ENCODE peak calls at places on chromosomes 1 and 21, in nine cellular contexts. One of them, this sample, is unnamed.

GRCh38 chr1:232766224-232766890 is 38.9 kb upstream of the MAP10 start:
- DNase-seq in upper lobe of right lung: no peak
- DNase-seq in tibial artery: no peak
- DNase-seq in astrocyte of the spinal cord: peak
- DNase-seq in CD8-positive, alpha-beta T cell: no peak
- DNase-seq in astrocyte of the cerebellum: no peak
- DNase-seq in bronchial epithelial cell: no peak
- DNase-seq in tibial nerve: no peak
- DNase-seq in IMR-90: no peak
- DNase-seq in this sample: no peak

GRCh38 chr1:37719572-37720195 is 27.4 kb downstream of the CDCA8 start:
- DNase-seq in bronchial epithelial cell: no peak
- DNase-seq in tibial artery: no peak
- DNase-seq in tibial nerve: no peak
- DNase-seq in IMR-90: peak
- DNase-seq in CD8-positive, alpha-beta T cell: no peak
- DNase-seq in upper lobe of right lung: no peak
- DNase-seq in astrocyte of the spinal cord: no peak
- DNase-seq in astrocyte of the cerebellum: no peak
- DNase-seq in this sample: no peak

GRCh38 chr1:43427524-43427923 is 26.2 kb downstream of the HYI start:
- DNase-seq in tibial artery: no peak
- DNase-seq in astrocyte of the cerebellum: no peak
- DNase-seq in upper lobe of right lung: peak
- DNase-seq in bronchial epithelial cell: no peak
- DNase-seq in CD8-positive, alpha-beta T cell: no peak
- DNase-seq in tibial nerve: no peak
- DNase-seq in astrocyte of the spinal cord: no peak
- DNase-seq in IMR-90: no peak
- DNase-seq in this sample: peak

GRCh38 chr21:33644383-33645074 is 2.2 kb downstream of the ITSN1 start:
- DNase-seq in upper lobe of right lung: no peak
- DNase-seq in astrocyte of the spinal cord: peak
- DNase-seq in tibial artery: no peak
- DNase-seq in tibial nerve: no peak
- DNase-seq in astrocyte of the cerebellum: no peak
- DNase-seq in bronchial epithelial cell: peak
- DNase-seq in CD8-positive, alpha-beta T cell: no peak
- DNase-seq in IMR-90: peak
- DNase-seq in this sample: no peak

GRCh38 chr1:184574588-184574987 is 180.1 kb downstream of the EDEM3 start:
- DNase-seq in bronchial epithelial cell: no peak
- DNase-seq in astrocyte of the cerebellum: no peak
- DNase-seq in tibial nerve: no peak
- DNase-seq in astrocyte of the spinal cord: no peak
- DNase-seq in upper lobe of right lung: no peak
- DNase-seq in CD8-positive, alpha-beta T cell: no peak
- DNase-seq in tibial artery: no peak
- DNase-seq in IMR-90: no peak
- DNase-seq in this sample: no peak

GRCh38 chr1:225987491-225988316 is 11.4 kb downstream of the SDE2 start:
- DNase-seq in IMR-90: peak
- DNase-seq in tibial nerve: no peak
- DNase-seq in bronchial epithelial cell: peak
- DNase-seq in CD8-positive, alpha-beta T cell: no peak
- DNase-seq in upper lobe of right lung: no peak
- DNase-seq in astrocyte of the cerebellum: peak
- DNase-seq in tibial artery: no peak
- DNase-seq in astrocyte of the spinal cord: peak
- DNase-seq in this sample: no peak

GRCh38 chr1:40630488-40631223 is 34.8 kb downstream of the RIMS3 start:
- DNase-seq in astrocyte of the cerebellum: no peak
- DNase-seq in IMR-90: peak
- DNase-seq in bronchial epithelial cell: peak
- DNase-seq in CD8-positive, alpha-beta T cell: no peak
- DNase-seq in astrocyte of the spinal cord: peak
- DNase-seq in tibial nerve: no peak
- DNase-seq in upper lobe of right lung: peak
- DNase-seq in tibial artery: no peak
- DNase-seq in this sample: no peak

GRCh38 chr1:68104155-68104554 is 53.7 kb upstream of the DIRAS3 start:
- DNase-seq in astrocyte of the cerebellum: peak
- DNase-seq in astrocyte of the spinal cord: peak
- DNase-seq in CD8-positive, alpha-beta T cell: no peak
- DNase-seq in bronchial epithelial cell: no peak
- DNase-seq in tibial nerve: no peak
- DNase-seq in tibial artery: no peak
- DNase-seq in IMR-90: peak
- DNase-seq in upper lobe of right lung: no peak
- DNase-seq in this sample: no peak

GRCh38 chr1:41882068-41882477 is 36.6 kb downstream of the HIVEP3 start:
- DNase-seq in astrocyte of the cerebellum: no peak
- DNase-seq in bronchial epithelial cell: no peak
- DNase-seq in tibial nerve: no peak
- DNase-seq in CD8-positive, alpha-beta T cell: no peak
- DNase-seq in astrocyte of the spinal cord: no peak
- DNase-seq in IMR-90: no peak
- DNase-seq in tibial artery: no peak
- DNase-seq in upper lobe of right lung: no peak
- DNase-seq in this sample: peak

GRCh38 chr1:89692601-89693503 is 59.9 kb downstream of the LRRC8C start:
- DNase-seq in astrocyte of the spinal cord: no peak
- DNase-seq in upper lobe of right lung: no peak
- DNase-seq in bronchial epithelial cell: peak
- DNase-seq in tibial artery: no peak
- DNase-seq in IMR-90: peak
- DNase-seq in tibial nerve: no peak
- DNase-seq in CD8-positive, alpha-beta T cell: no peak
- DNase-seq in astrocyte of the cerebellum: no peak
- DNase-seq in this sample: no peak

GRCh38 chr21:14876464-14876863 is 188.3 kb downstream of the NRIP1 start:
- DNase-seq in upper lobe of right lung: no peak
- DNase-seq in IMR-90: no peak
- DNase-seq in tibial nerve: no peak
- DNase-seq in bronchial epithelial cell: no peak
- DNase-seq in CD8-positive, alpha-beta T cell: no peak
- DNase-seq in astrocyte of the spinal cord: no peak
- DNase-seq in astrocyte of the cerebellum: no peak
- DNase-seq in tibial artery: no peak
- DNase-seq in this sample: no peak

GRCh38 chr1:36776256-36776655 is 258.1 kb downstream of the GRIK3 start:
- DNase-seq in tibial nerve: no peak
- DNase-seq in astrocyte of the cerebellum: no peak
- DNase-seq in upper lobe of right lung: no peak
- DNase-seq in bronchial epithelial cell: no peak
- DNase-seq in astrocyte of the spinal cord: no peak
- DNase-seq in CD8-positive, alpha-beta T cell: no peak
- DNase-seq in IMR-90: no peak
- DNase-seq in tibial artery: no peak
- DNase-seq in this sample: no peak

GRCh38 chr1:223670458-223671159 is 5.1 kb upstream of the CAPN8 start:
- DNase-seq in IMR-90: peak
- DNase-seq in tibial nerve: no peak
- DNase-seq in astrocyte of the spinal cord: peak
- DNase-seq in astrocyte of the cerebellum: no peak
- DNase-seq in tibial artery: no peak
- DNase-seq in upper lobe of right lung: no peak
- DNase-seq in bronchial epithelial cell: peak
- DNase-seq in CD8-positive, alpha-beta T cell: no peak
- DNase-seq in this sample: peak

GRCh38 chr1:161510477-161510876 is 5.2 kb downstream of the FCGR2A start:
- DNase-seq in CD8-positive, alpha-beta T cell: no peak
- DNase-seq in tibial artery: no peak
- DNase-seq in astrocyte of the cerebellum: no peak
- DNase-seq in astrocyte of the spinal cord: no peak
- DNase-seq in upper lobe of right lung: no peak
- DNase-seq in IMR-90: no peak
- DNase-seq in tibial nerve: no peak
- DNase-seq in bronchial epithelial cell: no peak
- DNase-seq in this sample: no peak

GRCh38 chr1:112594208-112594876 is 24.6 kb downstream of the ST7L start:
- DNase-seq in bronchial epithelial cell: no peak
- DNase-seq in tibial nerve: no peak
- DNase-seq in IMR-90: no peak
- DNase-seq in tibial artery: no peak
- DNase-seq in CD8-positive, alpha-beta T cell: no peak
- DNase-seq in astrocyte of the spinal cord: no peak
- DNase-seq in upper lobe of right lung: no peak
- DNase-seq in astrocyte of the cerebellum: no peak
- DNase-seq in this sample: peak

GRCh38 chr1:53680868-53681267 is 58.1 kb downstream of the GLIS1 start:
- DNase-seq in tibial nerve: no peak
- DNase-seq in bronchial epithelial cell: no peak
- DNase-seq in astrocyte of the cerebellum: no peak
- DNase-seq in upper lobe of right lung: no peak
- DNase-seq in IMR-90: no peak
- DNase-seq in tibial artery: no peak
- DNase-seq in CD8-positive, alpha-beta T cell: no peak
- DNase-seq in astrocyte of the spinal cord: no peak
- DNase-seq in this sample: no peak

GRCh38 chr1:53682881-53683280 is 56.1 kb downstream of the GLIS1 start:
- DNase-seq in bronchial epithelial cell: no peak
- DNase-seq in CD8-positive, alpha-beta T cell: no peak
- DNase-seq in astrocyte of the spinal cord: no peak
- DNase-seq in tibial nerve: no peak
- DNase-seq in tibial artery: no peak
- DNase-seq in IMR-90: no peak
- DNase-seq in upper lobe of right lung: no peak
- DNase-seq in astrocyte of the cerebellum: no peak
- DNase-seq in this sample: no peak

GRCh38 chr1:53681647-53682368 is 57.2 kb downstream of the GLIS1 start:
- DNase-seq in tibial nerve: peak
- DNase-seq in upper lobe of right lung: no peak
- DNase-seq in astrocyte of the cerebellum: no peak
- DNase-seq in IMR-90: peak
- DNase-seq in CD8-positive, alpha-beta T cell: peak
- DNase-seq in bronchial epithelial cell: peak
- DNase-seq in tibial artery: no peak
- DNase-seq in astrocyte of the spinal cord: no peak
- DNase-seq in this sample: peak

GRCh38 chr1:53683986-53684740 is 54.8 kb downstream of the GLIS1 start:
- DNase-seq in IMR-90: no peak
- DNase-seq in astrocyte of the cerebellum: no peak
- DNase-seq in bronchial epithelial cell: no peak
- DNase-seq in tibial artery: no peak
- DNase-seq in astrocyte of the spinal cord: no peak
- DNase-seq in tibial nerve: no peak
- DNase-seq in upper lobe of right lung: no peak
- DNase-seq in CD8-positive, alpha-beta T cell: no peak
- DNase-seq in this sample: no peak

DNA sequence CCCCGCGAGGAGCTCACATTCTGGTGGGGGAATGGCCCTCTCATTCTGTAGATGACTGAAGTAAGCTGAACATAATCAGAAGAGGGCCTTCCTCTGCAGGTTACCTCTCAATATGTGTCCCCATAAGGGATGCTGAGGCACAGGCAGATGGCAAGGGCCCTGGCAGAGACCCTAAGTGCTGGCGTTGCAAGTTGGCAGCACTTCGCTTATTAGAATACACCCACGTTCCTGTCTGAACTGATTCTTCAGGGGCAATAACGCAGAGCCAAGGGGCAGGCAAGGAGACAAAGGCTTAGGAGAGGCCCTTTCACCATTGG is 56.6 kb downstream of the GLIS1 start:
- DNase-seq in CD8-positive, alpha-beta T cell: no peak
- DNase-seq in upper lobe of right lung: no peak
- DNase-seq in IMR-90: no peak
- DNase-seq in astrocyte of the cerebellum: no peak
- DNase-seq in bronchial epithelial cell: no peak
- DNase-seq in tibial nerve: no peak
- DNase-seq in astrocyte of the spinal cord: no peak
- DNase-seq in tibial artery: no peak
- DNase-seq in this sample: no peak
- TF ChIP-seq CTCF in CD8-positive, alpha-beta T cell: no peak
- TF ChIP-seq CTCF in upper lobe of right lung: no peak
- TF ChIP-seq CTCF in IMR-90: no peak
- TF ChIP-seq CTCF in astrocyte of the cerebellum: peak
- TF ChIP-seq CTCF in bronchial epithelial cell: no peak
- TF ChIP-seq CTCF in tibial nerve: no peak
- TF ChIP-seq CTCF in astrocyte of the spinal cord: no peak
- TF ChIP-seq CTCF in tibial artery: no peak
- TF ChIP-seq CTCF in this sample: no peak

DNA sequence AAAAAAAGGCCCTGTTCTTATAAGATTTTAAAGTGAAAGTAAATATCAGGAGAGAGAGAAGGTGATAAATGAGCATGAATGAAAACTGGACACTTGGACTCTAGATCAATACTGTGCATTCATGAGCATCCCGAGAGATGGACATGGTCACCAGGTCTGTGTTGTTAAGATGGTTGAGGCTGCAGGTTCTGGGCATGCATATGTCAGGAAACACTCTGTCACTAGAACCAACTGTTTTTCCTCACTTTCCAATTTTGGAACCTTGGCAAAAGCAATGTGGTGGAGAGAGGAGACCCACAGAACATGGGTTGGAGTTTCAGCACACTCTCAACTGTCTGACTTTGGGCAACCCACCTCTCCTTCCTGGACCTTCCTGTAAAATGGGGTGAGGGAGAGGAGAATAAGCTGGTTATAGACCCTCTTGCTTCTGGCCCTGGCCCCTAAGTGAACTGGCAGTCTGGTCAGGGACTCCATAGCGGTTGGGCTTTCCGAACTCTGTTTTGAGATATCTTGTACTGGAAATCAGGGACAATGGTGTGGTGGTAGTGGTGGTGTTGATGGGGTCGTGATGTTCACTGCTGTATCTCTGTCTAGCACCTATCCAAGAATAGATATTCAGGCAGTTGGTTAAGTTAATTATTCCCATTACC is 4.2 kb downstream of the MAN1C1 start:
- DNase-seq in astrocyte of the cerebellum: no peak
- DNase-seq in astrocyte of the spinal cord: no peak
- DNase-seq in bronchial epithelial cell: no peak
- DNase-seq in IMR-90: no peak
- DNase-seq in tibial nerve: no peak
- DNase-seq in upper lobe of right lung: no peak
- DNase-seq in tibial artery: no peak
- DNase-seq in CD8-positive, alpha-beta T cell: no peak
- DNase-seq in this sample: no peak
- H3K4me3 ChIP-seq in astrocyte of the cerebellum: no peak
- H3K4me3 ChIP-seq in astrocyte of the spinal cord: no peak
- H3K4me3 ChIP-seq in bronchial epithelial cell: no peak
- H3K4me3 ChIP-seq in IMR-90: no peak
- H3K4me3 ChIP-seq in tibial nerve: no peak
- H3K4me3 ChIP-seq in upper lobe of right lung: no peak
- H3K4me3 ChIP-seq in tibial artery: no peak
- H3K4me3 ChIP-seq in CD8-positive, alpha-beta T cell: peak
- H3K4me3 ChIP-seq in this sample: no peak

GRCh38 chr1:1841575-1841991 is 49.3 kb downstream of the GNB1 start:
- DNase-seq in bronchial epithelial cell: no peak
- DNase-seq in tibial nerve: no peak
- DNase-seq in upper lobe of right lung: no peak
- DNase-seq in IMR-90: no peak
- DNase-seq in astrocyte of the spinal cord: no peak
- DNase-seq in tibial artery: no peak
- DNase-seq in astrocyte of the cerebellum: no peak
- DNase-seq in CD8-positive, alpha-beta T cell: no peak
- DNase-seq in this sample: no peak
- TF ChIP-seq CTCF in bronchial epithelial cell: no peak
- TF ChIP-seq CTCF in tibial nerve: no peak
- TF ChIP-seq CTCF in upper lobe of right lung: no peak
- TF ChIP-seq CTCF in IMR-90: peak
- TF ChIP-seq CTCF in astrocyte of the spinal cord: peak
- TF ChIP-seq CTCF in tibial artery: no peak
- TF ChIP-seq CTCF in astrocyte of the cerebellum: peak
- TF ChIP-seq CTCF in CD8-positive, alpha-beta T cell: no peak
- TF ChIP-seq CTCF in this sample: peak

GRCh38 chr21:41924355-41924754 is 29.5 kb downstream of the C2CD2 start:
- DNase-seq in tibial artery: no peak
- DNase-seq in upper lobe of right lung: no peak
- DNase-seq in IMR-90: peak
- DNase-seq in bronchial epithelial cell: no peak
- DNase-seq in astrocyte of the spinal cord: peak
- DNase-seq in tibial nerve: no peak
- DNase-seq in CD8-positive, alpha-beta T cell: no peak
- DNase-seq in astrocyte of the cerebellum: no peak
- DNase-seq in this sample: no peak
- H3K4me3 ChIP-seq in tibial artery: peak
- H3K4me3 ChIP-seq in upper lobe of right lung: no peak
- H3K4me3 ChIP-seq in IMR-90: no peak
- H3K4me3 ChIP-seq in bronchial epithelial cell: no peak
- H3K4me3 ChIP-seq in astrocyte of the spinal cord: no peak
- H3K4me3 ChIP-seq in tibial nerve: no peak
- H3K4me3 ChIP-seq in CD8-positive, alpha-beta T cell: no peak
- H3K4me3 ChIP-seq in astrocyte of the cerebellum: no peak
- H3K4me3 ChIP-seq in this sample: no peak

This sample was measured in LNCaP clone FGC.